ENCODE peak calls at places on chromosomes 12 and 14, in four cellular contexts. R is H1, V is H9, K is mesendoderm. S is an unnamed sample.

GRCh38 chr12:57210461-57210860 is 6.1 kb upstream of the NXPH4 start:
- DNase-seq in R (no peak), V (no peak), K (no peak), S (no peak)

GRCh38 chr14:53109028-53109687 is 44.0 kb downstream of the DDHD1 start:
- DNase-seq in R (no peak), V (no peak), K (no peak), S (no peak)

GRCh38 chr12:49364989-49365388 is 2.3 kb upstream of the SPATS2 start:
- DNase-seq in R (no peak), V (no peak), K (no peak), S (peak)

GRCh38 chr12:54584128-54584527 is 4.3 kb downstream of the PPP1R1A start:
- DNase-seq in R (no peak), V (no peak), K (no peak), S (no peak)

GRCh38 chr12:12486661-12487240 is 75.9 kb downstream of the DUSP16 start:
- DNase-seq in R (no peak), V (no peak), K (no peak), S (no peak)

GRCh38 chr14:37056473-37056872 is 115.9 kb downstream of the SLC25A21 start:
- DNase-seq in R (peak), V (no peak), K (peak), S (peak)

GRCh38 chr14:90760591-90761316 is 55.5 kb downstream of the TTC7B start:
- DNase-seq in R (no peak), V (peak), K (peak), S (peak)

GRCh38 chr12:72017054-72017651 is 78.5 kb downstream of the TPH2 start:
- DNase-seq in R (peak), V (peak), K (peak), S (peak)

GRCh38 chr12:116630762-116631161 is 71.6 kb downstream of the MAP1LC3B2 start:
- DNase-seq in R (no peak), V (no peak), K (no peak), S (no peak)

GRCh38 chr14:39102265-39102968 is 618 bp downstream of the SEC23A start:
- DNase-seq in R (no peak), V (no peak), K (peak), S (peak)

GRCh38 chr14:100885196-100886030 is 18.1 kb downstream of the RTL1 start:
- DNase-seq in R (no peak), V (no peak), K (peak), S (no peak)

GRCh38 chr14:105419305-105420091 is at the start of gene MTA1:
- DNase-seq in R (no peak), V (no peak), K (peak), S (peak)

DNA sequence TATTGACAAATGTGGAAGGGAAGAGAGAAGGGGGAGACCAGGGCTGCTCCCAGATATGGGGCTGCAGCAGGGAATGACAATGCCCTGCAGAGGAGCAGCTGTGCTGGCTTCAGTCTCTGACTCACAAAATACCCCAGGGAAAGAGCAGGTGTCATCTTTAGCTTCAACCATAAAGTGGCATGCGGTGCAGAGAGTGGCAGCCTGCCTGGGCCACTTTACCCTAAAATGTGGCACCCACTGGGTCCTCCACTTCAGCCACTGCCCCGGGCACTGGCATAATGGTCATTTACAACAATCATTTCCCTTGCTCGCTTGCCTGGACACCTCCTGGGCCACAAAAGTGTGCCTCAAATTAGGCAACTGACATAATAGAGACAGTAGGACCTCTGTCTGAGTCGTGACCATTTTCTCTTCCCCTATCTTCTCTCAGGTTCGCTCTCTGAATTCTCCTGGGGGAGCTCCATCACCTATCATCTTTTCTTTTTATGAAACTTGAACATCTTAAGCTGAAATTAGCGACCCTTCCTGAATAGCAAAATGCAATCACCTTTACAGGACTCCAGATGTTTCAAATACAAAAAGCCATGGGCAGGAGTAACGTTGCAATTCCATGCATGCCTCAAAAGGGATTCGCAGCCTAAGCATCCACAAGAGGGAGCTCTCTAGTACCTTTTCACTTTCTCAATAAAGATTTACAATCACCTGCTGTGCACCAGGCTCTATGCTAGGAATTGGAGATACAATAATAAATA is 179.9 kb upstream of the ATF7IP start:
- DNase-seq in R (no peak), V (peak), K (peak), S (peak)
- H4K5ac ChIP-seq in R (no peak), V (no peak), K (no peak), S (no peak)

GRCh38 chr12:618626-619025 is 44.6 kb downstream of the NINJ2 start:
- DNase-seq in R (no peak), V (no peak), K (no peak), S (no peak)
- H4K5ac ChIP-seq in R (no peak), V (no peak), K (no peak), S (no peak)

DNA sequence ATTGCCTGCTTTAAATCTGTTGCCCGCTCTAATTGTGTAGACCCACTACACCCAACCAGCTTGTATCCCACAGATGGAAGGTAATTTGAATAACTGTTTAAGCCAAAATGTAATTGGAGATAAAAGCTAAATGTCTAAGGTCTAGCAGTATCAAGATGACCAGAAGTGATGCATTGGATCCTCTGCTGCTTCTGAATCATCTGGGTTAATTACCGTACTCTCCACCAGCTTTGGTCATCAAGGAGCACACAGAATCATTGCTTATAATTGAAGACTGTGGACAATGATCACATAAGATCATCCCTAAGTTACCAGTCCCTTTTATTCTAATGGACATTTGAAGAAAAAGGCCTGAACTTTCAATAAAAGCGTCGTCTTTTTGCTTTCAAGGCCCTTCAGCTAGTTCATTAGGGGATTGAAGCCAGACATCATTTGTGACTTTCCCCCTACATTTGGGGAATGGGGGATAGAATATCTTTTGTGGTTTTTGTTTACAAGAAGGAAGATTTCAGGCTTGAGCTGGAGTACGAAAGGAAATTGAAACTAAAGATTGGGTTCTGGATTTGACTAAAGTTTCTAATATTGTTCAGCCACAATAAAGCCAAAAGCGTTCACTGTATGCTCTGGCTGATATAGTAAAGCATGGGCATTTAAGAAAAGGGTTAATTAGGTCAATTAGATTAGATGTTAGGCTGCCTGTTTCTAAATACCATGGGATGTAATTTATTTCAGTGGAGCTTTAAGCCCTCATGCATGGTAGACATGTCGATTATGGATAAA is 123.2 kb downstream of the CHST11 start:
- DNase-seq in R (no peak), V (no peak), K (no peak), S (no peak)
- H4K5ac ChIP-seq in R (no peak), V (no peak), K (peak), S (no peak)

GRCh38 chr14:93033983-93034670 is 81.6 kb downstream of the ITPK1 start:
- DNase-seq in R (no peak), V (peak), K (peak), S (no peak)

GRCh38 chr14:93035917-93036651 is 79.6 kb downstream of the ITPK1 start:
- DNase-seq in R (no peak), V (no peak), K (peak), S (no peak)

GRCh38 chr14:93035585-93035916 is 80.2 kb downstream of the ITPK1 start:
- DNase-seq in R (no peak), V (no peak), K (no peak), S (no peak)

GRCh38 chr14:93033039-93033982 is 82.4 kb downstream of the ITPK1 start:
- DNase-seq in R (no peak), V (no peak), K (no peak), S (no peak)

GRCh38 chr14:93034671-93034994 is 81.1 kb downstream of the ITPK1 start:
- DNase-seq in R (no peak), V (no peak), K (no peak), S (no peak)
- H4K5ac ChIP-seq in R (no peak), V (no peak), K (no peak), S (no peak)

GRCh38 chr14:32018391-32019092 is 58.6 kb upstream of the ARHGAP5 start:
- DNase-seq in R (no peak), V (no peak), K (no peak), S (no peak)
- H4K5ac ChIP-seq in R (no peak), V (no peak), K (no peak), S (no peak)

GRCh38 chr12:82426081-82426480 is 67.8 kb downstream of the METTL25 start:
- DNase-seq in R (no peak), V (no peak), K (peak), S (no peak)

GRCh38 chr12:82425241-82425640 is 66.9 kb downstream of the METTL25 start:
- DNase-seq in R (no peak), V (no peak), K (peak), S (peak)

GRCh38 chr12:82430541-82431145 is 72.3 kb downstream of the METTL25 start:
- DNase-seq in R (no peak), V (no peak), K (no peak), S (peak)

DNA sequence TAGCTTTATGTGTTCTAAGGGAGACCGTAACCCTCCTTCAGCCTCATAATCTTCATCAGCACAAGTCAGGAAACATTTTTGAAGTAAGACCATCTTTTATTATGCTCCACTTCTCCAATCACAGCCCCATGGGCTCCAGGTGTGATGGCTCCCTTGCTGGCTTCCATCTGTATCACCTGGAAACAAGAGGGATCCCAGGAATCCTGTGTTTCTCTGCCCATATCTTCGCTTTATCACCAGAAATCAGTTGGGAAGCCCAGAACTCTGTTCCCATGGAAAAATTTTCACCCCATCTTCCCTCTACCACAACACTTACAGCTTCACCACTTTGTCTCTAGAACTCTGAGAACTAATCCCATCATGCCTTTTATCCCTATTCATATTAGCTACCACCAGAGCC is 68.3 kb downstream of the METTL25 start:
- DNase-seq in R (no peak), V (no peak), K (peak), S (no peak)
- H4K5ac ChIP-seq in R (no peak), V (no peak), K (no peak), S (no peak)

GRCh38 chr14:102849522-102850379 is 72.5 kb downstream of the TRAF3 start:
- DNase-seq in R (no peak), V (no peak), K (no peak), S (peak)
- H4K5ac ChIP-seq in R (no peak), V (no peak), K (no peak), S (peak)

S was measured in IMR-90.